ENCODE peak calls at places on chromosomes 7 and 10, in six cellular contexts. S is AG08396; C is A549; M is CD4-positive, alpha-beta T cell; J is naive thymus-derived CD8-positive, alpha-beta T cell; B is left lung. H is an unnamed sample.

GRCh38 chr10:89235073-89235798 is 16.3 kb downstream of the LIPA start:
- DNase-seq in S (peak; percentile 8), C (no peak), M (no peak), J (no peak), B (peak; percentile 80), H (peak; percentile 35)

GRCh38 chr10:122504551-122504950 is 43.2 kb downstream of the HTRA1 start:
- DNase-seq in S (peak; percentile 91), C (peak; percentile 75), M (no peak), J (no peak), B (peak; percentile 88), H (peak; percentile 57)

GRCh38 chr10:43075612-43076003 is 1.3 kb upstream of the RET start:
- DNase-seq in S (peak; percentile 38), C (peak; percentile 48), M (no peak), J (no peak), B (peak; percentile 57), H (peak; percentile 66)

GRCh38 chr7:48183370-48183743 is 12.1 kb downstream of the ABCA13 start:
- DNase-seq in S (no peak), C (no peak), M (no peak), J (no peak), B (no peak), H (no peak)

GRCh38 chr7:13871008-13871407 is 118.5 kb downstream of the ETV1 start:
- DNase-seq in S (no peak), C (no peak), M (no peak), J (no peak), B (no peak), H (no peak)

GRCh38 chr10:27743736-27744477 is 1.7 kb downstream of the MKX start:
- DNase-seq in S (peak; percentile 34), C (peak; percentile 11), M (peak; percentile 22), J (peak; percentile 31), B (no peak), H (no peak)

GRCh38 chr10:108471420-108471819 is 1306.9 kb upstream of the SORCS1 start:
- DNase-seq in S (no peak), C (no peak), M (no peak), J (no peak), B (no peak), H (no peak)

GRCh38 chr10:122204691-122205489 is 66.2 kb upstream of the BTBD16 start:
- DNase-seq in S (no peak), C (no peak), M (no peak), J (no peak), B (no peak), H (no peak)

GRCh38 chr7:122695816-122696215 is 3.1 kb downstream of the RNF133 start:
- DNase-seq in S (no peak), C (no peak), M (no peak), J (no peak), B (no peak), H (no peak)

GRCh38 chr10:94279835-94280709 is 82.7 kb downstream of the NOC3L start:
- DNase-seq in S (peak; percentile 66), C (peak; percentile 55), M (peak; percentile 44), J (peak; percentile 35), B (peak; percentile 82), H (peak; percentile 77)

GRCh38 chr7:149027055-149027454 is 1.2 kb downstream of the PDIA4 start:
- DNase-seq in S (no peak), C (no peak), M (no peak), J (no peak), B (no peak), H (no peak)

GRCh38 chr10:67665491-67665890 is 30.5 kb downstream of the CTNNA3 start:
- DNase-seq in S (no peak), C (peak; percentile 54), M (no peak), J (no peak), B (no peak), H (no peak)

GRCh38 chr7:29332875-29333482 is 138.4 kb downstream of the CHN2 start:
- DNase-seq in S (no peak), C (no peak), M (no peak), J (no peak), B (no peak), H (no peak)

GRCh38 chr10:46547881-46548780 is 8.3 kb downstream of the GPRIN2 start:
- DNase-seq in S (peak; percentile 85), C (no peak), M (no peak), J (no peak), B (peak; percentile 81), H (no peak)

GRCh38 chr7:131218727-131219128 is 108.9 kb upstream of the MKLN1 start:
- DNase-seq in S (no peak), C (no peak), M (no peak), J (no peak), B (no peak), H (no peak)

GRCh38 chr7:17706734-17707133 is 233.6 kb downstream of the SNX13 start:
- DNase-seq in S (peak; percentile 48), C (peak; percentile 80), M (no peak), J (no peak), B (no peak), H (peak; percentile 64)

GRCh38 chr10:31770307-31770902 is 158.2 kb downstream of the ARHGAP12 start:
- DNase-seq in S (no peak), C (no peak), M (peak; percentile 51), J (peak; percentile 58), B (no peak), H (peak; percentile 48)

GRCh38 chr7:82319674-82320118 is 123.9 kb downstream of the CACNA2D1 start:
- DNase-seq in S (peak; percentile 51), C (peak; percentile 32), M (no peak), J (no peak), B (no peak), H (no peak)

GRCh38 chr10:63083904-63084689 is 49.0 kb upstream of the NRBF2 start:
- DNase-seq in S (peak; percentile 34), C (peak; percentile 75), M (peak; percentile 24), J (peak; percentile 53), B (no peak), H (no peak)

GRCh38 chr7:108413782-108414492 is 42.3 kb downstream of the NRCAM start:
- DNase-seq in S (peak; percentile 17), C (peak; percentile 59), M (no peak), J (no peak), B (no peak), H (no peak)

GRCh38 chr10:132638130-132638515 is 100.5 kb downstream of the INPP5A start:
- DNase-seq in S (no peak), C (no peak), M (no peak), J (no peak), B (no peak), H (no peak)

GRCh38 chr10:70835895-70836294 is 20.1 kb downstream of the SGPL1 start:
- DNase-seq in S (peak; percentile 29), C (no peak), M (no peak), J (no peak), B (no peak), H (no peak)

GRCh38 chr10:68924593-68924992 is 23.5 kb downstream of the DDX50 start:
- DNase-seq in S (no peak), C (no peak), M (no peak), J (no peak), B (no peak), H (no peak)

GRCh38 chr10:59805043-59805442 is 51.8 kb upstream of the MRLN start:
- DNase-seq in S (no peak), C (peak; percentile 48), M (no peak), J (no peak), B (no peak), H (no peak)

GRCh38 chr7:132141109-132141508 is 435.2 kb downstream of the PLXNA4 start:
- DNase-seq in S (no peak), C (no peak), M (no peak), J (no peak), B (no peak), H (no peak)

GRCh38 chr7:22355620-22356009 is 1.3 kb downstream of the RAPGEF5 start:
- DNase-seq in S (no peak), C (no peak), M (no peak), J (no peak), B (no peak), H (no peak)